ENCODE peak calls at places on chromosomes 4 and X, in eight cellular contexts. O is effector CD8-positive, alpha-beta T cell; B is NCI-H748 treated with DMSO at 0.1 percent for 48 hours; T is ELR; L is CD8-positive, alpha-beta memory T cell; A is A549; V is HEK293T; U is fibroblast of lung. Y is an unnamed sample.

GRCh38 chr4:56804551-56804950 is 16.9 kb downstream of the SPINK2 start:
- DNase-seq in U (no peak), V (no peak), L (no peak), A (no peak), O (no peak), T (no peak), B (no peak), Y (no peak)

GRCh38 chrX:10471426-10471825 is 149.0 kb downstream of the MID1 start:
- DNase-seq in L (no peak), U (no peak), T (no peak), O (no peak), A (no peak), V (no peak), B (no peak), Y (no peak)

GRCh38 chr4:105092768-105093167 is 53.9 kb upstream of the TET2 start:
- DNase-seq in O (no peak), L (no peak), U (no peak), V (no peak), B (no peak), T (peak), A (no peak), Y (no peak)

GRCh38 chr4:5891563-5892320 is 1.1 kb downstream of the CRMP1 start:
- DNase-seq in O (no peak), B (no peak), V (no peak), L (no peak), U (no peak), A (no peak), T (no peak), Y (no peak)

GRCh38 chrX:101029665-101030064 is 22.2 kb downstream of the TRMT2B start:
- DNase-seq in L (no peak), O (no peak), A (no peak), T (no peak), V (no peak), U (no peak), B (no peak), Y (no peak)

GRCh38 chrX:150258463-150259430 is 104.4 kb upstream of the MAMLD1 start:
- DNase-seq in O (no peak), B (no peak), A (no peak), L (no peak), V (no peak), T (peak), U (peak), Y (no peak)

GRCh38 chr4:106987314-106987713 is 48.8 kb downstream of the DKK2 start:
- DNase-seq in L (no peak), U (no peak), V (no peak), T (no peak), A (no peak), O (no peak), B (no peak), Y (no peak)

GRCh38 chr4:121144021-121144420 is 20.1 kb downstream of the TNIP3 start:
- DNase-seq in U (no peak), L (no peak), O (no peak), V (no peak), B (no peak), T (no peak), A (no peak), Y (no peak)

GRCh38 chr4:158572608-158573007 is 50.9 kb downstream of the RXFP1 start:
- DNase-seq in V (no peak), O (no peak), U (no peak), B (no peak), T (no peak), A (no peak), L (no peak), Y (no peak)

GRCh38 chr4:113899260-113900177 is 79.9 kb downstream of the ARSJ start:
- DNase-seq in B (no peak), T (no peak), L (no peak), A (no peak), U (no peak), O (no peak), V (no peak), Y (no peak)

GRCh38 chr4:138334346-138335016 is 92.3 kb upstream of the SLC7A11 start:
- DNase-seq in O (no peak), B (no peak), L (no peak), A (peak), U (no peak), T (no peak), V (no peak), Y (no peak)

GRCh38 chrX:84046403-84046984 is 141.5 kb downstream of the RPS6KA6 start:
- DNase-seq in V (peak), B (peak), O (no peak), A (peak), T (peak), U (peak), L (no peak), Y (peak)

GRCh38 chr4:98055800-98056501 is 87.3 kb downstream of the STPG2 start:
- DNase-seq in O (no peak), U (no peak), B (no peak), L (no peak), A (no peak), V (no peak), T (no peak), Y (no peak)

GRCh38 chr4:109703664-109704351 is 563 bp upstream of the CASP6 start:
- DNase-seq in T (no peak), L (no peak), U (peak), O (no peak), A (no peak), V (no peak), B (no peak), Y (peak)

GRCh38 chr4:183256343-183256742 is 63.7 kb downstream of the CLDN22 start:
- DNase-seq in U (peak), B (no peak), L (no peak), A (no peak), V (no peak), O (no peak), T (no peak), Y (no peak)

GRCh38 chrX:115214151-115214550 is 19.7 kb downstream of the LRCH2 start:
- DNase-seq in T (no peak), B (no peak), U (no peak), A (no peak), L (no peak), V (no peak), O (no peak), Y (no peak)

GRCh38 chrX:68807818-68808217 is 21.0 kb upstream of the EFNB1 start:
- DNase-seq in L (no peak), O (no peak), A (peak), T (peak), U (no peak), B (no peak), V (peak), Y (no peak)

GRCh38 chrX:115234220-115234557 is 293 bp upstream of the LRCH2 start:
- DNase-seq in O (no peak), U (peak), V (no peak), A (no peak), L (no peak), T (no peak), B (no peak), Y (no peak)

GRCh38 chrX:153887385-153887784 is 1.4 kb upstream of the L1CAM start:
- DNase-seq in U (no peak), O (no peak), V (no peak), L (no peak), T (no peak), B (no peak), A (no peak), Y (no peak)

GRCh38 chr4:147830987-147831386 is 99.1 kb downstream of the ARHGAP10 start:
- DNase-seq in L (no peak), T (peak), A (peak), V (no peak), O (no peak), B (no peak), U (peak), Y (peak)

GRCh38 chr4:172983014-172983413 is 185.6 kb upstream of the GALNT7 start:
- DNase-seq in T (no peak), L (no peak), V (no peak), O (no peak), B (no peak), U (peak), A (no peak), Y (no peak)

GRCh38 chr4:81631958-81632439 is 160.3 kb upstream of the RASGEF1B start:
- DNase-seq in U (peak), B (no peak), T (peak), O (no peak), A (peak), L (no peak), V (peak), Y (peak)

GRCh38 chr4:7668826-7669225 is 234.1 kb upstream of the PSAPL1 start:
- DNase-seq in O (no peak), B (no peak), V (no peak), L (no peak), A (no peak), T (no peak), U (no peak), Y (no peak)

GRCh38 chr4:184237612-184238011 is 19.9 kb upstream of the ENPP6 start:
- DNase-seq in V (no peak), T (no peak), B (no peak), O (no peak), A (no peak), L (no peak), U (no peak), Y (no peak)

GRCh38 chrX:47221756-47222155 is 3.3 kb downstream of the CDK16 start:
- DNase-seq in V (no peak), L (no peak), U (no peak), B (no peak), T (no peak), A (no peak), O (no peak), Y (no peak)

GRCh38 chrX:283115-283845 is 2.1 kb downstream of the PLCXD1 start:
- DNase-seq in T (peak), O (no peak), A (peak), U (peak), V (peak), B (no peak), L (peak), Y (peak)

GRCh38 chr4:156751486-156751885 is 220.1 kb downstream of the PDGFC start:
- DNase-seq in L (no peak), A (no peak), T (peak), V (no peak), O (no peak), U (no peak), B (no peak), Y (no peak)

GRCh38 chr4:26061248-26061986 is 147.4 kb downstream of the SMIM20 start:
- DNase-seq in V (peak), U (peak), B (no peak), L (no peak), O (no peak), A (peak), T (peak), Y (no peak)

GRCh38 chr4:147682755-147683154 is 1.2 kb downstream of the PRMT9 start:
- DNase-seq in B (no peak), A (no peak), U (peak), V (no peak), T (no peak), L (no peak), O (no peak), Y (no peak)

GRCh38 chrX:140022482-140022881 is 57.2 kb upstream of the CXorf66 start:
- DNase-seq in A (no peak), V (no peak), L (no peak), T (no peak), B (no peak), O (no peak), U (no peak), Y (no peak)

GRCh38 chr4:6245246-6246169 is 24.1 kb upstream of the WFS1 start:
- DNase-seq in A (no peak), B (no peak), V (no peak), L (no peak), O (no peak), U (no peak), T (no peak), Y (no peak)